ENCODE peak calls at places on chromosomes 5 and 9, in four cellular contexts. T is progenitor cell of endocrine pancreas, S is GM12864, P is fibroblast of lung. E is an unnamed sample.

GRCh38 chr5:113163328-113163727 is 186.7 kb downstream of the DCP2 start:
- DNase-seq in T (no peak), P (peak; percentile 64), S (no peak), E (no peak)

GRCh38 chr9:136803551-136804508 is 3.9 kb upstream of the RABL6 start:
- DNase-seq in T (no peak), S (no peak), P (no peak), E (no peak)

GRCh38 chr5:2895196-2895595 is 143.7 kb upstream of the IRX2 start:
- DNase-seq in S (no peak), P (no peak), T (no peak), E (peak; percentile 32)

GRCh38 chr9:19456996-19457693 is 48.3 kb downstream of the ACER2 start:
- DNase-seq in T (peak; percentile 61), P (peak; percentile 69), S (no peak), E (peak; percentile 76)

GRCh38 chr5:146283344-146283761 is 55.3 kb upstream of the POU4F3 start:
- DNase-seq in T (no peak), P (peak; percentile 97), S (no peak), E (no peak)

GRCh38 chr5:133403741-133404364 is 208.5 kb downstream of the FSTL4 start:
- DNase-seq in P (no peak), S (no peak), T (no peak), E (no peak)

GRCh38 chr5:153496835-153497234 is 6.4 kb downstream of the GRIA1 start:
- DNase-seq in P (peak; percentile 21), T (no peak), S (no peak), E (no peak)

GRCh38 chr9:131954299-131954698 is 125.4 kb downstream of the MED27 start:
- DNase-seq in P (no peak), S (no peak), T (no peak), E (no peak)

GRCh38 chr9:112487008-112487798 is 576 bp downstream of the KIAA1958 start:
- DNase-seq in T (peak; percentile 38), S (no peak), P (peak; percentile 57), E (peak; percentile 76)

GRCh38 chr9:83238871-83239624 is 176.1 kb upstream of the RASEF start:
- DNase-seq in S (no peak), P (no peak), T (no peak), E (no peak)

GRCh38 chr5:120446068-120446492 is 18.0 kb upstream of the PRR16 start:
- DNase-seq in P (peak; percentile 92), S (no peak), T (no peak), E (no peak)

DNA sequence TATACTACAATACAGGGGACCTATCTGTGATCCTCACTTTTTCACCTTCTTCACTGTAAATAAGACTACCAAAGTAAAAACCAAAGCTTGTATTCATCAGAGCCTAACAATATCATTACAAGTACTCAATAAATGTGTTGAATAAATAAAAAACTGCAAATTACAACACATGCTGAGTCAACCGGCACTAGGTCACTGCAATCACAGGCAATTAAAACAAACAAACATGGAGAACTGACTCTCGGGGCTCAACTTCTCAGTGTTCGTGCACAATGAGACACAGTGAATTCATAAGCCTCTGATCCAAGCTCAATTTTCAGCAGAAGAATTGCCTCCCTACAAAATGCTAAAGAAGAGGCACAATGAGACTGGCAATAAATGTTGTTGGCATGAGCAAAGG is 69.2 kb downstream of the CDK5RAP2 start:
- DNase-seq in T (no peak), P (no peak), S (no peak), E (no peak)
- TF ChIP-seq CTCF in T (no peak), P (no peak), S (no peak), E (no peak)

GRCh38 chr5:144386315-144386714 is 215.6 kb downstream of the KCTD16 start:
- DNase-seq in S (no peak), T (no peak), P (no peak), E (no peak)

GRCh38 chr5:144385597-144385996 is 214.9 kb downstream of the KCTD16 start:
- DNase-seq in S (no peak), T (no peak), P (no peak), E (no peak)

GRCh38 chr5:144391044-144391443 is 220.4 kb downstream of the KCTD16 start:
- DNase-seq in T (no peak), P (no peak), S (no peak), E (no peak)

GRCh38 chr5:144394036-144394435 is 223.4 kb downstream of the KCTD16 start:
- DNase-seq in P (no peak), S (no peak), T (no peak), E (no peak)

DNA sequence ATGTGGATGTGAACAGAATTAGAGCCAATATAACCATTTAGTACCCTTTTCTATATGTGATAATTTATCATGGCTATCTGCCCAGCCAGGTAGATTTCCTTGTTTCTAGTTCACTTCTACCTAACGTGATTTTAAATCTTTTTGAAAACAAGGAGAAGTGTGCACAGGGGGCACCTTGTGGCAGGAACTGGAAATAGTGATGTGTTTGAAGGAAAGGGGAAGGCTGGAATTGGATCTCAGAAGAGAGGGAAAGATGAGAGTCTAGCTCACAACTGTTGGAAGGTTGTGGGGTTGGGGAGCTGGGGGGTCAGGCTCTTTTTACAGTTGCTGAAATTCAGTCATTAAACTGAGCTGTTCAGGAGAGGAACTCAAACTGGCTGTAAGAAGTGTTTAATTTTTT is 219.5 kb downstream of the KCTD16 start:
- DNase-seq in P (no peak), T (no peak), S (no peak), E (no peak)
- TF ChIP-seq CTCF in P (no peak), T (peak; percentile 49), S (peak; percentile 18), E (peak; percentile 52)

DNA sequence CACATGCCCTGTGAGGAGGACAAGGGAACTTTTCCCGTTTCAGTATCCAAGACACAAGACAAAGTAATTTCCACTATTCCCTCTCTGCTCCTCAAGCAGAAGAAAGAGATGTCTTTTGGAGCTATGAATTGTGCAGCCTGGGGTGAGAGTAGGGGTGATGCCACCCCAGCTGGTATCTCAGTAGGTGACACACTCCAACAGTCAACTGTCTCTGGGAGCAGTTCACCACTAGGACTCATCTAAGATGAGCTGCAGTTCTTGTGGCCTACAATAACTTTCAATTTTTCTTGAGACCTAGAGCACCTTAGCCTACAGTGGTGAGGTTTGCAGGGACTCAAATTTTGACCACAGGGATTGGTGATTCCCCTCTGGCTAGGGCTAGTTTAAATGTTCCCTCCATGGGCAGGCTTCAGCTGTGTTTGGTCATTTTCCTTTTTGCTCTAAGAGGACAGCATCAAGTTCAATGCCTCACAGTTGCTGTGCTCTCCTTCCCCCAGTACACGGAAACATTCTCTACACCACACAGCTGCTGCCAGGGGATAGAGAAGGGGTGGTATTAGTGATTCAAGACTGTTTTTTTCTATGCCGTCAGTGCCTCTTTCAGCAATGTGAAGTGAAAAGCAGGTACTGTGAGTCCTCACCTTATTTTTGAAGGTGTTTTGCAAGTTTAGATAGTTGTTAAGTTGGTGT is 278.6 kb upstream of the RORB start:
- DNase-seq in P (no peak), T (no peak), S (no peak), E (no peak)
- TF ChIP-seq CTCF in P (no peak), T (no peak), S (no peak), E (no peak)

DNA sequence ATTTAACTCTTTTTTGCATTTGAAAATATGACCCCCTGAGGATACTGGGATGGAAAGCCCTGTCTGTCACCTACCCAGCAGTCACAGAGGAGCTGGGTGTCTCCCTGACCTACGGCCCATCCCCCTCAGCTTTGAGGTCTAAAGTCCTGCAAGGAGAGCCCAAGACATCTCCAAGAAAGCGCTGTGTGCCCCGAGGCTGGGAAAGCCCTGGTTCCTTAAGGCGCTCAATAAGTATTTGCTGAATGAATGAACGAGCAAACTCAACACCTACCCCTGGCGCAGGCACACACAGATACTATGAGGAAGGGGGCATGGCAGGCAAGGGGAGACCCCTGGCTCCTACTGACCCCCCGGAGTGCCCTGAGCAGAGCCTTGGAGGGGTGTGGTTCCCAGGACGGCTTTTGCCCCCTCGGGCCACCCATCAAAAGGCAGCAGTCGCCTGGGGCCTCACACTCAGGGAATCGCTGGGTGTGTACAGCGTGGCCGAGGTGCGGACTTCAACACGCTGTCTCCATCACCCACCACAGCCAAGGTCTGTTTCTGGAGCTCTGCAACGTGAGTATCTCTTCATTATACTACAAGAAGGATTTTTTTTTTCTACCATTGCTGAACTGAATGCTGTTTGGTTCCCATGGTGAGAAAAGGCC is 211.6 kb downstream of the ERCC6L2 start:
- DNase-seq in P (no peak), T (no peak), S (no peak), E (no peak)
- TF ChIP-seq CTCF in P (no peak), T (no peak), S (no peak), E (no peak)

GRCh38 chr5:127008300-127008975 is 21.9 kb downstream of the MARCHF3 start:
- DNase-seq in T (no peak), S (no peak), P (no peak), E (no peak)
- TF ChIP-seq CTCF in T (no peak), S (no peak), P (no peak), E (no peak)

DNA sequence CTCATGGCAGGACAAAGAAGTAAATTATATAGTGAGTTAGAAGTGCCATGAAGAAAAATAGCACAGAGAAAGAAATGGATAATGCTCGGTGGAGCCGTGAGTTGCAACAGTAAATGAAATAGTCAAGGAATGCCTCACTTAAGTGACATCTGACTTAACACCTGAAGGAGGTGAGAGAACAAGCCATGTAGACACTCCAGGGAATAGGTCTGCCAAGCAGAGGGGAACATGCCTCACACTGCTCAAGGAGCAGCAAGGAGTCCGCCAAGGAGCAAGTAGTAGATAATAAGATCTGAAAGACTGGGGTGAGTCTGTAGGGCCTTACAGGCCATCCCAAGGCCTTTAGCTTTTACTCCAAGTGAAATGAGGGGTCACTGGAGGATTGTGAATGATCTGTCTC is 21.8 kb downstream of the MAPKAP1 start:
- DNase-seq in T (no peak), S (no peak), P (no peak), E (no peak)
- TF ChIP-seq CTCF in T (no peak), S (no peak), P (no peak), E (no peak)